ENCODE peak calls at places on chromosomes 11 and 22, in five cellular contexts. One of them, this sample, is unnamed.

GRCh38 chr11:34263462-34264186 is 94.2 kb downstream of the ABTB2 start:
- DNase-seq in mesenteric fat pad: no peak
- DNase-seq in A549: peak; percentile 62
- DNase-seq in AG08395: peak; percentile 63
- DNase-seq in fibroblast of lung: peak; percentile 59
- DNase-seq in this sample: peak; percentile 71

GRCh38 chr22:38964306-38964705 is 6.9 kb downstream of the APOBEC3A start:
- DNase-seq in mesenteric fat pad: no peak
- DNase-seq in A549: no peak
- DNase-seq in AG08395: no peak
- DNase-seq in fibroblast of lung: no peak
- DNase-seq in this sample: no peak

GRCh38 chr11:77647906-77648305 is 10.3 kb upstream of the CLNS1A start:
- DNase-seq in mesenteric fat pad: no peak
- DNase-seq in A549: no peak
- DNase-seq in AG08395: peak; percentile 18
- DNase-seq in fibroblast of lung: no peak
- DNase-seq in this sample: no peak

GRCh38 chr22:32603651-32604540 is 129.3 kb downstream of the FBXO7 start:
- DNase-seq in mesenteric fat pad: peak; percentile 60
- DNase-seq in A549: no peak
- DNase-seq in AG08395: no peak
- DNase-seq in fibroblast of lung: no peak
- DNase-seq in this sample: no peak

GRCh38 chr11:58829736-58830135 is 14.8 kb downstream of the GLYATL2 start:
- DNase-seq in mesenteric fat pad: no peak
- DNase-seq in A549: no peak
- DNase-seq in AG08395: peak; percentile 9
- DNase-seq in fibroblast of lung: peak; percentile 59
- DNase-seq in this sample: peak; percentile 1

GRCh38 chr11:14249121-14249963 is 109.6 kb downstream of the RRAS2 start:
- DNase-seq in mesenteric fat pad: no peak
- DNase-seq in A549: peak; percentile 33
- DNase-seq in AG08395: peak; percentile 73
- DNase-seq in fibroblast of lung: peak; percentile 70
- DNase-seq in this sample: peak; percentile 55

GRCh38 chr11:36347384-36347906 is 51.4 kb downstream of the PRR5L start:
- DNase-seq in mesenteric fat pad: no peak
- DNase-seq in A549: no peak
- DNase-seq in AG08395: no peak
- DNase-seq in fibroblast of lung: no peak
- DNase-seq in this sample: no peak

GRCh38 chr22:49420651-49421050 is 407.0 kb downstream of the BRD1 start:
- DNase-seq in mesenteric fat pad: peak; percentile 28
- DNase-seq in A549: no peak
- DNase-seq in AG08395: no peak
- DNase-seq in fibroblast of lung: no peak
- DNase-seq in this sample: no peak

GRCh38 chr11:63938481-63939350 is at the start of gene NAA40:
- DNase-seq in mesenteric fat pad: peak; percentile 96
- DNase-seq in A549: peak; percentile 98
- DNase-seq in AG08395: peak; percentile 99
- DNase-seq in fibroblast of lung: peak; percentile 93
- DNase-seq in this sample: peak; percentile 94

GRCh38 chr22:46052801-46053562 is 76.0 kb upstream of the WNT7B start:
- DNase-seq in mesenteric fat pad: peak; percentile 90
- DNase-seq in A549: no peak
- DNase-seq in AG08395: peak; percentile 58
- DNase-seq in fibroblast of lung: peak; percentile 61
- DNase-seq in this sample: peak; percentile 69

GRCh38 chr22:50456466-50457234 is 18.2 kb downstream of the SBF1 start:
- DNase-seq in mesenteric fat pad: no peak
- DNase-seq in A549: no peak
- DNase-seq in AG08395: no peak
- DNase-seq in fibroblast of lung: no peak
- DNase-seq in this sample: no peak

GRCh38 chr11:29527391-29527936 is 489.4 kb downstream of the KCNA4 start:
- DNase-seq in mesenteric fat pad: no peak
- DNase-seq in A549: peak; percentile 4
- DNase-seq in AG08395: peak; percentile 39
- DNase-seq in fibroblast of lung: peak; percentile 22
- DNase-seq in this sample: no peak

GRCh38 chr11:118607401-118608267 is at the start of gene PHLDB1:
- DNase-seq in mesenteric fat pad: peak; percentile 91
- DNase-seq in A549: peak; percentile 48
- DNase-seq in AG08395: peak; percentile 68
- DNase-seq in fibroblast of lung: peak; percentile 78
- DNase-seq in this sample: peak; percentile 71

GRCh38 chr11:102760355-102761035 is 19.9 kb downstream of the MMP10 start:
- DNase-seq in mesenteric fat pad: no peak
- DNase-seq in A549: peak; percentile 18
- DNase-seq in AG08395: peak; percentile 90
- DNase-seq in fibroblast of lung: peak; percentile 96
- DNase-seq in this sample: peak; percentile 88

GRCh38 chr22:50581031-50581949 is 1.4 kb downstream of the CHKB start:
- DNase-seq in mesenteric fat pad: no peak
- DNase-seq in A549: no peak
- DNase-seq in AG08395: no peak
- DNase-seq in fibroblast of lung: no peak
- DNase-seq in this sample: no peak

GRCh38 chr11:65965986-65966762 is 4.6 kb downstream of the SART1 start:
- DNase-seq in mesenteric fat pad: no peak
- DNase-seq in A549: no peak
- DNase-seq in AG08395: no peak
- DNase-seq in fibroblast of lung: no peak
- DNase-seq in this sample: no peak

GRCh38 chr22:32880531-32880905 is 79.0 kb downstream of the TIMP3 start:
- DNase-seq in mesenteric fat pad: no peak
- DNase-seq in A549: no peak
- DNase-seq in AG08395: no peak
- DNase-seq in fibroblast of lung: no peak
- DNase-seq in this sample: no peak

GRCh38 chr11:127806486-127806885 is 780.9 kb downstream of the ETS1 start:
- DNase-seq in mesenteric fat pad: no peak
- DNase-seq in A549: no peak
- DNase-seq in AG08395: no peak
- DNase-seq in fibroblast of lung: no peak
- DNase-seq in this sample: no peak

GRCh38 chr22:45154383-45154782 is 9.3 kb upstream of the NUP50 start:
- DNase-seq in mesenteric fat pad: no peak
- DNase-seq in A549: no peak
- DNase-seq in AG08395: peak; percentile 13
- DNase-seq in fibroblast of lung: peak; percentile 11
- DNase-seq in this sample: no peak

GRCh38 chr11:31328698-31329097 is 40.8 kb downstream of the DCDC1 start:
- DNase-seq in mesenteric fat pad: no peak
- DNase-seq in A549: no peak
- DNase-seq in AG08395: no peak
- DNase-seq in fibroblast of lung: no peak
- DNase-seq in this sample: no peak

GRCh38 chr11:117199061-117199915 is at the start of gene TAGLN:
- DNase-seq in mesenteric fat pad: no peak
- DNase-seq in A549: no peak
- DNase-seq in AG08395: peak; percentile 96
- DNase-seq in fibroblast of lung: peak; percentile 90
- DNase-seq in this sample: peak; percentile 69

GRCh38 chr22:31630331-31631329 is 31.4 kb downstream of the PISD start:
- DNase-seq in mesenteric fat pad: peak; percentile 95
- DNase-seq in A549: peak; percentile 61
- DNase-seq in AG08395: peak; percentile 71
- DNase-seq in fibroblast of lung: peak; percentile 72
- DNase-seq in this sample: peak; percentile 84

GRCh38 chr11:76232026-76232665 is 25.8 kb upstream of the WNT11 start:
- DNase-seq in mesenteric fat pad: no peak
- DNase-seq in A549: no peak
- DNase-seq in AG08395: no peak
- DNase-seq in fibroblast of lung: no peak
- DNase-seq in this sample: no peak

GRCh38 chr11:62850911-62851806 is 11.8 kb upstream of the WDR74 start:
- DNase-seq in mesenteric fat pad: no peak
- DNase-seq in A549: no peak
- DNase-seq in AG08395: no peak
- DNase-seq in fibroblast of lung: no peak
- DNase-seq in this sample: no peak

GRCh38 chr11:120632579-120632978 is 121.0 kb downstream of the GRIK4 start:
- DNase-seq in mesenteric fat pad: no peak
- DNase-seq in A549: peak; percentile 24
- DNase-seq in AG08395: no peak
- DNase-seq in fibroblast of lung: no peak
- DNase-seq in this sample: no peak

This sample was measured in fibroblast of gingiva.